ENCODE peak calls at places on chromosomes 16 and 17, in six cellular contexts. H is HCT116, F is K562, R is GM12878, O is SK-N-SH, P is GM23338. I is an unnamed sample.

GRCh38 chr17:79752175-79752574 is 21.4 kb downstream of the ENPP7 start:
- DNase-seq in H (no peak), F (no peak), R (no peak), O (no peak), P (no peak), I (no peak)

GRCh38 chr17:1783834-1784611 is 22.2 kb downstream of the SERPINF1 start:
- DNase-seq in H (peak), F (peak), R (no peak), O (peak), P (peak), I (peak)

GRCh38 chr16:30958164-30959083 is 870 bp downstream of the SETD1A start:
- DNase-seq in H (peak), F (peak), R (no peak), O (peak), P (peak), I (peak)

GRCh38 chr17:55062921-55063320 is 94.4 kb downstream of the STXBP4 start:
- DNase-seq in H (no peak), F (no peak), R (no peak), O (no peak), P (no peak), I (no peak)

GRCh38 chr17:76501018-76501826 is at the start of gene RHBDF2:
- DNase-seq in H (peak), F (peak), R (peak), O (peak), P (peak), I (peak)

GRCh38 chr17:45052052-45052772 is 780 bp upstream of the DCAKD start:
- DNase-seq in H (no peak), F (peak), R (no peak), O (peak), P (peak), I (peak)

GRCh38 chr17:19284005-19284959 is 47.1 kb downstream of the EPN2 start:
- DNase-seq in H (no peak), F (no peak), R (no peak), O (no peak), P (no peak), I (no peak)

GRCh38 chr16:968620-969019 is 2.2 kb downstream of the LMF1 start:
- DNase-seq in H (no peak), F (no peak), R (no peak), O (no peak), P (peak), I (no peak)

GRCh38 chr17:3665834-3666233 is 2.5 kb downstream of the TAX1BP3 start:
- DNase-seq in H (no peak), F (no peak), R (no peak), O (no peak), P (no peak), I (no peak)

GRCh38 chr16:75244225-75244792 is 7.1 kb downstream of the BCAR1 start:
- DNase-seq in H (no peak), F (no peak), R (no peak), O (no peak), P (no peak), I (peak)

GRCh38 chr17:64572682-64573154 is 65.9 kb downstream of the CEP95 start:
- DNase-seq in H (no peak), F (peak), R (no peak), O (no peak), P (no peak), I (no peak)

GRCh38 chr16:64092284-64092683 is 1029.6 kb downstream of the CDH11 start:
- DNase-seq in H (no peak), F (no peak), R (no peak), O (no peak), P (peak), I (no peak)

GRCh38 chr17:142102-142661 is 4.8 kb downstream of the SCGB1C2 start:
- DNase-seq in H (peak), F (no peak), R (no peak), O (peak), P (peak), I (no peak)

GRCh38 chr16:67211674-67212073 is 12.7 kb downstream of the ELMO3 start:
- DNase-seq in H (no peak), F (no peak), R (no peak), O (no peak), P (no peak), I (no peak)

GRCh38 chr16:1078579-1079021 is 6.1 kb downstream of the SSTR5 start:
- DNase-seq in H (no peak), F (no peak), R (no peak), O (no peak), P (no peak), I (no peak)

GRCh38 chr17:1985686-1986085 is 39.4 kb downstream of the RTN4RL1 start:
- DNase-seq in H (no peak), F (no peak), R (no peak), O (no peak), P (peak), I (no peak)

GRCh38 chr16:24698314-24698713 is 31.1 kb upstream of the TNRC6A start:
- DNase-seq in H (no peak), F (no peak), R (no peak), O (no peak), P (no peak), I (no peak)

DNA sequence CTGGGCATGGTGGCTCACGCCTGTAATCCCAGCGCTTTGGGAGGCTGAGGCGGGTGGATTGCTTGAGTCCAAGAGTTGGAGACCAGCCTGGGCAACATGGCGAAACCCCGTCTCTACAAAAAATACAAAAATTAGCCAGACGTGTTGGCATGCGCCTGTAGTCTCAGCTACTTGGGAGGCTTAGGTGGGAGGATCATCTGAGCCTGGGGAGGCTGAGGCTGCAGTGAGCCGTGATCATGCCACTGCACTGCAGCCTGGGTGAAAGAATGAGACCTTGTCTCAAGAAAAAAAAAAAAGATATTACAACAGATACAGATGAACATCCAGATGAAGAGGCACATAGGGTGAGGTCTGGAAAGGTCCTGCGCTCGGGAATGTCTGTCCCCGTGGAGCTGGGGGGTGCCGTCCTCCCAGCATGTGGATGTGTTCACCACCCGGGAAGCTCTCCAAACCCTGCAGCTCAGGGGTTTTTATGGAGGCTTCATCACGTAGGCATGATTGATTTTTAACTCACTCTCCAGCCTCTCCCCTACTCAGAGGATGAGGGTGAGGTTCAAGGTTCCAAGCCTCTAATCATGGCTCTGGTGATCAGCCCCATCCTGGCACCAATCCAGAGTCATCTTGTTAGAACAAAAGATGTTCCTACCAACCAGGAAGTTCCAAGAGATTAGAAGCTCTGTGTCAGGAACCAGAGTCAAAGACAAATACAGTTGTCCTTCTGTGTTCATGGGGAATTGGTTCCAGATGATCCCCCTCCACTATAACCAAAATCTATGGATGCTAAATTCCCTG is 85.0 kb upstream of the DNAJA2 start:
- DNase-seq in H (no peak), F (no peak), R (no peak), O (no peak), P (no peak), I (no peak)
- TF ChIP-seq POLR2AphosphoS5 in H (no peak), F (no peak), R (no peak), O (no peak), P (no peak), I (no peak)

DNA sequence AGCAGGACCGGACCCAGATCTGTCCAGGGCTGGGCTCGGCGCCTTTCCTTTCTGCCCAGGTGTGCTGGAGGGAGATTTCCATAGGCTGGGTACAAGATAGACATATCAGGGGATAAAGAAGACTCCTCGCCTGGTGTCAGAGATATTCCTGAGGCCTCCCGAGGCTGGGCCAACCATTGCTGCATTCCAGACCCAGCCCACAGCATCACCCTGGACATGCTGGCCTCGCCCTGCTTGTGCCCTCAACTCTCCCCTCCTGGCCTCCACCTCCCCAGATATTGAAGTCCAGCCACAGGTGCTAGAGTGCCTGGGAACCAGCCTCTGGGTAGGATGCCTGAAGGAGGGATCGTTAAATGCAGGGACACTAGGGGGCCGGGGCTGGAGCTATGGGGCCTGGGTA is 2.1 kb downstream of the CD300LG start:
- DNase-seq in H (no peak), F (no peak), R (no peak), O (no peak), P (no peak), I (no peak)
- TF ChIP-seq CTCF in H (no peak), F (no peak), R (no peak), O (no peak), P (no peak), I (no peak)

GRCh38 chr17:78471635-78472034 is 93.2 kb downstream of the PGS1 start:
- DNase-seq in H (no peak), F (no peak), R (no peak), O (no peak), P (no peak), I (no peak)

GRCh38 chr17:78473951-78474630 is 95.6 kb downstream of the PGS1 start:
- DNase-seq in H (no peak), F (no peak), R (no peak), O (no peak), P (no peak), I (no peak)

GRCh38 chr17:78474631-78475146 is 96.2 kb downstream of the PGS1 start:
- DNase-seq in H (no peak), F (no peak), R (peak), O (no peak), P (no peak), I (no peak)

GRCh38 chr17:78469443-78469842 is 91.0 kb downstream of the PGS1 start:
- DNase-seq in H (no peak), F (no peak), R (no peak), O (no peak), P (no peak), I (no peak)

DNA sequence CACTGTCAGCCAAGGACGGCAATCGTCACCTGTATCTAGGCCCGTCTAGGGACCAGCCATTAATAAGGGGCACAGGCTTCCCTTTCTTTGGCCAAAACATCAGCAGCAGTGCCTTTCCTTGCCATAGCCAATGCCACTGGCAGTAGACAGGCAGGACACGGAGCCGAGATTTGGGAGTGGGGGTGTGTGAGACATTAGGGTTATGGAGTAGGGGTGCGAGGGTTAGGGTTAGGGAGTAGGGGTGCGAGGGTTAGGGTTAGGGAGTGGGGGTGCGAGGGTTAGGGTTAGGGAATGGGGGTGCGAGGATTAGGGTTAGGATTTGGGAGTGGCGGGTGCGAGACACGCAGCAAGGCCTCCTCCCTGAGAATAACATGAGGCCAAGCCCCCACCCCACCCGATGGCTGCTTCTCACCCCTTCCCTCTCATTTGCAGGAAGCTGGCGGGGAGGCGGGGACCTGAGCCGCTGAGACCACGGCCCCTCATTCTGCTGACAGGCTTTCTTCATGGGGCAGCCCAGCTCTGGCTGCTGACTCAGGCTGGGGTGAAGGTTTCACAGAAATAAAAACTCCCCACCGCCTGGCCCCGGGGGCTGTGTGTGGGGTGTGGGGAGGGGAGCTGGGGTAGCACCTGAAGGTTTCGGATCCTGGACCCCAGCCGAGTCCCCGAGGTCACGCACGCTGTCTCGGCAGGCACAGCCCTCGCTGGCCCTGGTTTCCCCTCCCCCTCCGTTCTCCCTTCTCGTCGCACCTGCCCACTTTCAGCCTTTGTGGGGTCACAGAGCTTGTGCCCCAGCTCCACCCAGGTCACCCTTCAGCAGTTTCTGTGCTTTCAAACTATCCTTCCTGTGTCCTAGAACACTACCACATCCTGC is 93.8 kb downstream of the PGS1 start:
- DNase-seq in H (no peak), F (no peak), R (peak), O (no peak), P (no peak), I (no peak)
- TF ChIP-seq REST in H (no peak), F (no peak), R (no peak), O (no peak), P (no peak), I (no peak)

DNA sequence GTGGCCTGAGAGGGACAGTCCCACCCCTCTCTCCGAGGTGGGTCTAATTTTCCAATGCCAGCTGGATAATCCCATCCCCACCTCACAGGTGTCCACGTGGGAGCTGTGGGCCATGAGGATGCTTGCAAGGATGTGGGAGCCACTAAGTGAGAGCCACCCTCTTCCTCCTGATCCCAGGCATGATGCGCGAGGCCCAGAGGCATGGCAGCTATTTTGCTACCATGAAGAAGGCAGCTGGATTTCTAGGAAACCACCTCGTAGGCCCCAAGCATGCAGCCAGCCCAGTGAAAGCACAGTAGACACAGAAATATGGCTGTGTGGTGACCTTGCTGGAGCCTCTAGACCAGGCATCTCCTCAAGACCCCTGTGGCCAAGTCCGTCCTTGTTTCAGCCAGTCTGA is 20.4 kb downstream of the KDM8 start:
- DNase-seq in H (no peak), F (no peak), R (no peak), O (no peak), P (no peak), I (no peak)
- TF ChIP-seq POLR2AphosphoS5 in H (no peak), F (no peak), R (no peak), O (no peak), P (no peak), I (no peak)